ENCODE peak calls at places on chromosome 15, in seven cellular contexts. One of them, this sample, is unnamed.

GRCh38 chr15:29064290-29064689 is 178.5 kb downstream of the APBA2 start:
- DNase-seq in iris pigment epithelial cell: no peak
- DNase-seq in amniotic epithelial cell: no peak
- DNase-seq in fibroblast of pulmonary artery: no peak
- DNase-seq in Right ventricle myocardium superior: no peak
- DNase-seq in heart left ventricle: no peak
- DNase-seq in kidney tubule cell: no peak
- DNase-seq in this sample: no peak

GRCh38 chr15:63187589-63188226 is 1.7 kb upstream of the RAB8B start:
- DNase-seq in iris pigment epithelial cell: no peak
- DNase-seq in amniotic epithelial cell: no peak
- DNase-seq in fibroblast of pulmonary artery: no peak
- DNase-seq in Right ventricle myocardium superior: no peak
- DNase-seq in heart left ventricle: no peak
- DNase-seq in kidney tubule cell: peak; percentile 52
- DNase-seq in this sample: no peak

GRCh38 chr15:31390777-31391486 is 64.3 kb downstream of the KLF13 start:
- DNase-seq in iris pigment epithelial cell: no peak
- DNase-seq in amniotic epithelial cell: no peak
- DNase-seq in fibroblast of pulmonary artery: no peak
- DNase-seq in Right ventricle myocardium superior: no peak
- DNase-seq in heart left ventricle: no peak
- DNase-seq in kidney tubule cell: no peak
- DNase-seq in this sample: no peak

GRCh38 chr15:40092416-40093223 is 16.1 kb downstream of the BMF start:
- DNase-seq in iris pigment epithelial cell: peak; percentile 73
- DNase-seq in amniotic epithelial cell: peak; percentile 90
- DNase-seq in fibroblast of pulmonary artery: peak; percentile 56
- DNase-seq in Right ventricle myocardium superior: peak; percentile 87
- DNase-seq in heart left ventricle: peak; percentile 84
- DNase-seq in kidney tubule cell: no peak
- DNase-seq in this sample: peak; percentile 88

GRCh38 chr15:98401029-98401428 is 247.3 kb upstream of the IGF1R start:
- DNase-seq in iris pigment epithelial cell: no peak
- DNase-seq in amniotic epithelial cell: no peak
- DNase-seq in fibroblast of pulmonary artery: no peak
- DNase-seq in Right ventricle myocardium superior: peak; percentile 63
- DNase-seq in heart left ventricle: peak; percentile 61
- DNase-seq in kidney tubule cell: peak; percentile 72
- DNase-seq in this sample: no peak

GRCh38 chr15:65328506-65329297 is 24.2 kb downstream of the RNU5B-1 start:
- DNase-seq in iris pigment epithelial cell: no peak
- DNase-seq in amniotic epithelial cell: no peak
- DNase-seq in fibroblast of pulmonary artery: no peak
- DNase-seq in Right ventricle myocardium superior: no peak
- DNase-seq in heart left ventricle: no peak
- DNase-seq in kidney tubule cell: no peak
- DNase-seq in this sample: no peak

GRCh38 chr15:89512631-89513030 is 16.2 kb upstream of the RHCG start:
- DNase-seq in iris pigment epithelial cell: no peak
- DNase-seq in amniotic epithelial cell: no peak
- DNase-seq in fibroblast of pulmonary artery: no peak
- DNase-seq in Right ventricle myocardium superior: no peak
- DNase-seq in heart left ventricle: no peak
- DNase-seq in kidney tubule cell: no peak
- DNase-seq in this sample: no peak

GRCh38 chr15:68442041-68442440 is 10.1 kb upstream of the ITGA11 start:
- DNase-seq in iris pigment epithelial cell: no peak
- DNase-seq in amniotic epithelial cell: no peak
- DNase-seq in fibroblast of pulmonary artery: no peak
- DNase-seq in Right ventricle myocardium superior: no peak
- DNase-seq in heart left ventricle: peak; percentile 55
- DNase-seq in kidney tubule cell: no peak
- DNase-seq in this sample: no peak

GRCh38 chr15:73054417-73054963 is 2.2 kb downstream of the NEO1 start:
- DNase-seq in iris pigment epithelial cell: no peak
- DNase-seq in amniotic epithelial cell: no peak
- DNase-seq in fibroblast of pulmonary artery: no peak
- DNase-seq in Right ventricle myocardium superior: no peak
- DNase-seq in heart left ventricle: no peak
- DNase-seq in kidney tubule cell: no peak
- DNase-seq in this sample: no peak

GRCh38 chr15:69305204-69305931 is 6.7 kb downstream of the PAQR5 start:
- DNase-seq in iris pigment epithelial cell: peak; percentile 89
- DNase-seq in amniotic epithelial cell: peak; percentile 97
- DNase-seq in fibroblast of pulmonary artery: peak; percentile 90
- DNase-seq in Right ventricle myocardium superior: no peak
- DNase-seq in heart left ventricle: no peak
- DNase-seq in kidney tubule cell: peak; percentile 98
- DNase-seq in this sample: peak; percentile 36

GRCh38 chr15:25391971-25392733 is 46.7 kb downstream of the UBE3A start:
- DNase-seq in iris pigment epithelial cell: peak; percentile 83
- DNase-seq in amniotic epithelial cell: peak; percentile 80
- DNase-seq in fibroblast of pulmonary artery: peak; percentile 55
- DNase-seq in Right ventricle myocardium superior: no peak
- DNase-seq in heart left ventricle: no peak
- DNase-seq in kidney tubule cell: peak; percentile 83
- DNase-seq in this sample: peak; percentile 73

GRCh38 chr15:91342091-91342490 is 242.0 kb downstream of the SV2B start:
- DNase-seq in iris pigment epithelial cell: no peak
- DNase-seq in amniotic epithelial cell: no peak
- DNase-seq in fibroblast of pulmonary artery: no peak
- DNase-seq in Right ventricle myocardium superior: no peak
- DNase-seq in heart left ventricle: no peak
- DNase-seq in kidney tubule cell: no peak
- DNase-seq in this sample: no peak

GRCh38 chr15:77659350-77660321 is 26.9 kb upstream of the LINGO1 start:
- DNase-seq in iris pigment epithelial cell: peak; percentile 64
- DNase-seq in amniotic epithelial cell: peak; percentile 46
- DNase-seq in fibroblast of pulmonary artery: peak; percentile 50
- DNase-seq in Right ventricle myocardium superior: peak; percentile 57
- DNase-seq in heart left ventricle: peak; percentile 52
- DNase-seq in kidney tubule cell: peak; percentile 37
- DNase-seq in this sample: no peak

GRCh38 chr15:39852237-39852636 is 67.8 kb downstream of the GPR176 start:
- DNase-seq in iris pigment epithelial cell: peak; percentile 87
- DNase-seq in amniotic epithelial cell: peak; percentile 96
- DNase-seq in fibroblast of pulmonary artery: peak; percentile 93
- DNase-seq in Right ventricle myocardium superior: no peak
- DNase-seq in heart left ventricle: no peak
- DNase-seq in kidney tubule cell: no peak
- DNase-seq in this sample: no peak

GRCh38 chr15:100152463-100152862 is 189.3 kb downstream of the ADAMTS17 start:
- DNase-seq in iris pigment epithelial cell: no peak
- DNase-seq in amniotic epithelial cell: no peak
- DNase-seq in fibroblast of pulmonary artery: no peak
- DNase-seq in Right ventricle myocardium superior: peak; percentile 55
- DNase-seq in heart left ventricle: peak; percentile 50
- DNase-seq in kidney tubule cell: no peak
- DNase-seq in this sample: no peak

GRCh38 chr15:64825081-64825430 is 391 bp downstream of the PIF1 start:
- DNase-seq in iris pigment epithelial cell: peak; percentile 19
- DNase-seq in amniotic epithelial cell: no peak
- DNase-seq in fibroblast of pulmonary artery: peak; percentile 17
- DNase-seq in Right ventricle myocardium superior: no peak
- DNase-seq in heart left ventricle: no peak
- DNase-seq in kidney tubule cell: no peak
- DNase-seq in this sample: no peak

GRCh38 chr15:32828507-32829186 is 110.8 kb downstream of the GREM1 start:
- DNase-seq in iris pigment epithelial cell: peak; percentile 87
- DNase-seq in amniotic epithelial cell: peak; percentile 36
- DNase-seq in fibroblast of pulmonary artery: peak; percentile 57
- DNase-seq in Right ventricle myocardium superior: no peak
- DNase-seq in heart left ventricle: no peak
- DNase-seq in kidney tubule cell: peak; percentile 9
- DNase-seq in this sample: peak; percentile 96

GRCh38 chr15:101733545-101733944 is 9.3 kb upstream of the TARS3 start:
- DNase-seq in iris pigment epithelial cell: no peak
- DNase-seq in amniotic epithelial cell: no peak
- DNase-seq in fibroblast of pulmonary artery: no peak
- DNase-seq in Right ventricle myocardium superior: no peak
- DNase-seq in heart left ventricle: no peak
- DNase-seq in kidney tubule cell: no peak
- DNase-seq in this sample: no peak

GRCh38 chr15:48974865-48975264 is 11.1 kb upstream of the SHC4 start:
- DNase-seq in iris pigment epithelial cell: peak; percentile 8
- DNase-seq in amniotic epithelial cell: peak; percentile 48
- DNase-seq in fibroblast of pulmonary artery: peak; percentile 28
- DNase-seq in Right ventricle myocardium superior: no peak
- DNase-seq in heart left ventricle: no peak
- DNase-seq in kidney tubule cell: no peak
- DNase-seq in this sample: no peak

GRCh38 chr15:69064649-69065048 is 50.2 kb downstream of the NOX5 start:
- DNase-seq in iris pigment epithelial cell: no peak
- DNase-seq in amniotic epithelial cell: no peak
- DNase-seq in fibroblast of pulmonary artery: no peak
- DNase-seq in Right ventricle myocardium superior: no peak
- DNase-seq in heart left ventricle: no peak
- DNase-seq in kidney tubule cell: no peak
- DNase-seq in this sample: no peak

GRCh38 chr15:93165737-93166136 is 76.7 kb upstream of the RGMA start:
- DNase-seq in iris pigment epithelial cell: no peak
- DNase-seq in amniotic epithelial cell: no peak
- DNase-seq in fibroblast of pulmonary artery: no peak
- DNase-seq in Right ventricle myocardium superior: no peak
- DNase-seq in heart left ventricle: no peak
- DNase-seq in kidney tubule cell: no peak
- DNase-seq in this sample: no peak

GRCh38 chr15:58487724-58488120 is 55.9 kb downstream of the LIPC start:
- DNase-seq in iris pigment epithelial cell: no peak
- DNase-seq in amniotic epithelial cell: no peak
- DNase-seq in fibroblast of pulmonary artery: no peak
- DNase-seq in Right ventricle myocardium superior: no peak
- DNase-seq in heart left ventricle: no peak
- DNase-seq in kidney tubule cell: no peak
- DNase-seq in this sample: no peak

GRCh38 chr15:56608993-56609392 is 124.3 kb downstream of the ZNF280D start:
- DNase-seq in iris pigment epithelial cell: no peak
- DNase-seq in amniotic epithelial cell: no peak
- DNase-seq in fibroblast of pulmonary artery: no peak
- DNase-seq in Right ventricle myocardium superior: no peak
- DNase-seq in heart left ventricle: no peak
- DNase-seq in kidney tubule cell: no peak
- DNase-seq in this sample: no peak

GRCh38 chr15:85562824-85563223 is 182.4 kb downstream of the AKAP13 start:
- DNase-seq in iris pigment epithelial cell: no peak
- DNase-seq in amniotic epithelial cell: no peak
- DNase-seq in fibroblast of pulmonary artery: no peak
- DNase-seq in Right ventricle myocardium superior: no peak
- DNase-seq in heart left ventricle: no peak
- DNase-seq in kidney tubule cell: no peak
- DNase-seq in this sample: no peak

GRCh38 chr15:52193791-52194190 is 2.6 kb upstream of the GNB5 start:
- DNase-seq in iris pigment epithelial cell: no peak
- DNase-seq in amniotic epithelial cell: no peak
- DNase-seq in fibroblast of pulmonary artery: no peak
- DNase-seq in Right ventricle myocardium superior: no peak
- DNase-seq in heart left ventricle: no peak
- DNase-seq in kidney tubule cell: no peak
- DNase-seq in this sample: no peak

GRCh38 chr15:70140543-70141375 is 43.0 kb upstream of the TLE3 start:
- DNase-seq in iris pigment epithelial cell: peak; percentile 77
- DNase-seq in amniotic epithelial cell: peak; percentile 54
- DNase-seq in fibroblast of pulmonary artery: peak; percentile 88
- DNase-seq in Right ventricle myocardium superior: no peak
- DNase-seq in heart left ventricle: no peak
- DNase-seq in kidney tubule cell: peak; percentile 90
- DNase-seq in this sample: no peak

GRCh38 chr15:26051771-26052685 is 188.9 kb upstream of the ATP10A start:
- DNase-seq in iris pigment epithelial cell: peak; percentile 1
- DNase-seq in amniotic epithelial cell: no peak
- DNase-seq in fibroblast of pulmonary artery: no peak
- DNase-seq in Right ventricle myocardium superior: peak; percentile 44
- DNase-seq in heart left ventricle: peak; percentile 43
- DNase-seq in kidney tubule cell: peak; percentile 29
- DNase-seq in this sample: no peak